ENCODE peak calls at places on chromosome 1, in six cellular contexts. J, D, O, R, G and Z are unnamed samples.
A peak's percentile ranks its signal among the peaks of the same experiment; 100 is the strongest.

GRCh38 chr1:246682231-246682895 is 41.8 kb upstream of the SCCPDH start:
- DNase-seq in J (no peak), D (no peak), O (no peak), R (no peak), G (no peak), Z (no peak)

GRCh38 chr1:18884727-18885126 is 17.6 kb downstream of the ALDH4A1 start:
- DNase-seq in J (no peak), D (no peak), O (no peak), R (no peak), G (no peak), Z (no peak)

GRCh38 chr1:244801246-244801645 is 34.2 kb upstream of the COX20 start:
- DNase-seq in J (peak; percentile 62), D (peak; percentile 50), O (no peak), R (peak; percentile 53), G (peak; percentile 56), Z (peak; percentile 83)

GRCh38 chr1:55421317-55421716 is 206.2 kb upstream of the USP24 start:
- DNase-seq in J (peak; percentile 30), D (no peak), O (peak; percentile 30), R (no peak), G (peak; percentile 23), Z (peak; percentile 60)

GRCh38 chr1:6488602-6489382 is 2.7 kb downstream of the PLEKHG5 start:
- DNase-seq in J (no peak), D (no peak), O (no peak), R (no peak), G (no peak), Z (peak; percentile 58)

GRCh38 chr1:171152533-171152932 is 32.6 kb upstream of the FMO2 start:
- DNase-seq in J (no peak), D (no peak), O (no peak), R (no peak), G (no peak), Z (no peak)

GRCh38 chr1:40818264-40818961 is 34.8 kb downstream of the KCNQ4 start:
- DNase-seq in J (peak; percentile 59), D (peak; percentile 92), O (peak; percentile 66), R (peak; percentile 73), G (no peak), Z (no peak)

GRCh38 chr1:14517813-14518180 is 80.7 kb upstream of the KAZN start:
- DNase-seq in J (no peak), D (no peak), O (no peak), R (no peak), G (no peak), Z (no peak)

GRCh38 chr1:173853074-173853473 is 14.7 kb downstream of the GAS5 start:
- DNase-seq in J (peak; percentile 61), D (peak; percentile 61), O (peak; percentile 30), R (no peak), G (no peak), Z (no peak)

GRCh38 chr1:19504796-19505693 is 19.7 kb upstream of the CAPZB start:
- DNase-seq in J (peak; percentile 69), D (no peak), O (peak; percentile 50), R (no peak), G (no peak), Z (no peak)

GRCh38 chr1:95005584-95005983 is 67.2 kb downstream of the ALG14 start:
- DNase-seq in J (no peak), D (no peak), O (no peak), R (no peak), G (no peak), Z (no peak)

GRCh38 chr1:166900987-166901386 is 24.9 kb upstream of the TADA1 start:
- DNase-seq in J (no peak), D (no peak), O (no peak), R (no peak), G (no peak), Z (no peak)

GRCh38 chr1:200861937-200862647 is 10.7 kb upstream of the GPR25 start:
- DNase-seq in J (no peak), D (no peak), O (no peak), R (peak; percentile 53), G (no peak), Z (no peak)

GRCh38 chr1:176560681-176561080 is 97.7 kb downstream of the PAPPA2 start:
- DNase-seq in J (peak; percentile 89), D (no peak), O (no peak), R (no peak), G (no peak), Z (no peak)

GRCh38 chr1:59116920-59117542 is 179.9 kb upstream of the FGGY start:
- DNase-seq in J (peak; percentile 75), D (peak; percentile 66), O (no peak), R (no peak), G (no peak), Z (peak; percentile 44)

GRCh38 chr1:29539971-29540370 is 303.6 kb downstream of the PTPRU start:
- DNase-seq in J (no peak), D (no peak), O (no peak), R (no peak), G (no peak), Z (no peak)

GRCh38 chr1:53066941-53067738 is 5.1 kb downstream of the PODN start:
- DNase-seq in J (no peak), D (no peak), O (no peak), R (no peak), G (no peak), Z (no peak)

GRCh38 chr1:212242985-212243308 is 42.3 kb upstream of the PPP2R5A start:
- DNase-seq in J (no peak), D (no peak), O (no peak), R (no peak), G (no peak), Z (no peak)

DNA sequence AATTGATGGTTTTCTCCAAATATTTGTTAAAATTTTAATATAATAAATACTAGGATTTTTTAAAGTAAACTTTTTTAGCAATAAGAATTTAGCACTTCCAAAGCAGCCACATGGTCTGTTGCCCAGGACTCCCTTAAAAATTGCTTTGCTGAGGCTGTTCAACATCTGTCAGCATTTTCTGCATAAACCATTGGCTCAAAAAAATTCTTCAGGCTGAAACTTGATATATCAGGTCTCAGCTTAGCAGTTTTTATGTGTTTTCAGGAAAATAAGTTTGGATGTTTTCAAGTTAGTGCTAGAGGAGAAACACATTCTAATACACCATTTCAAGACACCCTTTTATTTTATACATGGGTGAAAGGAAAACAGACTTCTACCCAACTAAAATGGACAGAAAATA is 69.1 kb upstream of the C1orf105 start:
- DNase-seq in J (peak; percentile 42), D (no peak), O (no peak), R (no peak), G (no peak), Z (no peak)
- TF ChIP-seq EZH2phosphoT487 in J (no peak), D (no peak), O (no peak), R (no peak), G (no peak), Z (no peak)

DNA sequence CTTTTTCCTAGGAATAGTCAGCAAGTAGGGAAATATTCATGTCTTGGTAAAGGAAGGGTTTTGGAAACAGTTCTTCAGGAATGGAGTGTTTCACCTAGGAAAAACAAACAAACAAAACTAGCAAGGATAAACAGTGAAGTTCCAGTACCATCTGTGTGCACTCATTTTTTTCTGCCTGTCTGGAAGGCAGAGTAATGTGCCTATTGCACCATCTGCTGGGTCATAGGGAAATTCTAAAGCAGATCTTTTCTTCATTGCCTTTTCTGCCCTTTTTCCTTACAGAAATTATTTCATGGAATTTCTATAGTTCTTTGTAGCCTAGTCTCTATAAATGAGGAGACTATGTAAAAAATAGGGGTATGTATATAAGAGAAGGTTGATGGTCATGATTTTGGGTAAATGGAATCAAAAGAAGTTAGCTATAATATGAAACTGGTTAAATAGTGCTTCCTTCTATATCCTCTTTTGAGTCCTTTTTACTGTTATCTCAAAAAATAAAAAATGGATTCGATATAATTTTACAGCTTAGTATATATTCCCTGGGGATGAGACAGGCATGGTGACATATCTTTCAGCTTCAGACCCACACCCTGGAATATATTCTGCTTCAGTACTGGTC is 3.4 kb upstream of the HRNR start:
- DNase-seq in J (peak; percentile 63), D (no peak), O (no peak), R (no peak), G (no peak), Z (peak; percentile 23)
- H3K9me3 ChIP-seq in J (no peaks in the 10 kb centered on the region), D (peaks cover 31% of the 10 kb centered on the region), O (no peaks in the 10 kb centered on the region), R (no peaks in the 10 kb centered on the region), G (no peaks in the 10 kb centered on the region), Z (no peaks in the 10 kb centered on the region)

GRCh38 chr1:86155061-86155806 is 1.3 kb downstream of the COL24A1 start:
- DNase-seq in J (peak; percentile 59), D (peak; percentile 61), O (peak; percentile 34), R (no peak), G (no peak), Z (no peak)
- TF ChIP-seq EZH2 in J (no peak), D (peak; percentile 61), O (peak; percentile 26), R (no peak), G (no peak), Z (no peak)

GRCh38 chr1:157944666-157945280 is 48.7 kb upstream of the KIRREL1 start:
- DNase-seq in J (no peak), D (no peak), O (peak; percentile 17), R (peak; percentile 37), G (no peak), Z (no peak)
- TF ChIP-seq EZH2phosphoT487 in J (no peak), D (no peak), O (no peak), R (no peak), G (no peak), Z (no peak)

GRCh38 chr1:1079408-1080121 is 5.5 kb upstream of the RNF223 start:
- DNase-seq in J (peak; percentile 93), D (peak; percentile 80), O (peak; percentile 93), R (no peak), G (peak; percentile 60), Z (peak; percentile 99)
- H3K9me3 ChIP-seq in J (no peaks in the 10 kb centered on the region), D (no peaks in the 10 kb centered on the region), O (no peaks in the 10 kb centered on the region), R (no peaks in the 10 kb centered on the region), G (no peaks in the 10 kb centered on the region), Z (no peaks in the 10 kb centered on the region)